ENCODE peak calls at places on chromosomes 13 and 19, in five cellular contexts. U, Z, W, S and Y are unnamed samples. For H3K4me1 and H3K36me3, the result is how much of the 10 kb centered on the place peaks cover.

GRCh38 chr13:30308548-30308947 is 1.2 kb upstream of the KATNAL1 start:
- DNase-seq in Z (no peak), W (no peak), S (peak), U (no peak), Y (peak)

GRCh38 chr19:8367327-8368001 is 3.5 kb downstream of the ANGPTL4 start:
- DNase-seq in U (peak), W (peak), S (peak), Z (no peak), Y (peak)

GRCh38 chr19:10074153-10074552 is 12.0 kb upstream of the SHFL start:
- DNase-seq in W (no peak), Z (no peak), U (peak), S (peak), Y (peak)

GRCh38 chr19:2723345-2723715 is 2.2 kb upstream of the DIRAS1 start:
- DNase-seq in U (no peak), S (no peak), Z (no peak), W (no peak), Y (no peak)

GRCh38 chr13:91347996-91348905 is 764 bp downstream of the MIR17HG start:
- DNase-seq in W (no peak), U (peak), Z (no peak), S (no peak), Y (peak)

GRCh38 chr13:38570706-38571105 is 116.2 kb upstream of the FREM2 start:
- DNase-seq in W (no peak), S (no peak), U (no peak), Z (no peak), Y (no peak)

GRCh38 chr13:23467932-23468278 is 34.4 kb upstream of the SACS start:
- DNase-seq in U (no peak), Z (no peak), W (no peak), S (no peak), Y (no peak)

GRCh38 chr19:58328999-58329398 is 2.2 kb downstream of the ZSCAN22 start:
- DNase-seq in Z (no peak), W (peak), U (no peak), S (no peak), Y (no peak)

GRCh38 chr13:57438072-57438471 is 193.5 kb upstream of the PCDH17 start:
- DNase-seq in Z (no peak), W (no peak), U (no peak), S (no peak), Y (no peak)

GRCh38 chr13:41603917-41604316 is 146.6 kb downstream of the RGCC start:
- DNase-seq in U (peak), Z (no peak), S (peak), W (no peak), Y (peak)

GRCh38 chr19:29479941-29480340 is 45.9 kb upstream of the VSTM2B start:
- DNase-seq in S (no peak), Z (no peak), W (peak), U (no peak), Y (no peak)

GRCh38 chr13:40485611-40486517 is 180.6 kb downstream of the FOXO1 start:
- DNase-seq in U (no peak), S (no peak), W (no peak), Z (no peak), Y (no peak)

GRCh38 chr19:38801359-38802095 is 11.2 kb downstream of the LGALS4 start:
- DNase-seq in Z (no peak), U (no peak), S (no peak), W (no peak), Y (no peak)

GRCh38 chr13:73416093-73416492 is 357.3 kb downstream of the KLF5 start:
- DNase-seq in W (no peak), S (no peak), U (no peak), Z (no peak), Y (peak)

GRCh38 chr19:14114854-14115253 is 2.7 kb downstream of the PRKACA start:
- DNase-seq in S (no peak), Z (no peak), U (no peak), W (peak), Y (peak)

GRCh38 chr13:37868691-37869505 is 674 bp downstream of the TRPC4 start:
- DNase-seq in Z (no peak), U (peak), S (peak), W (peak), Y (peak)

GRCh38 chr13:35817642-35818576 is 313.3 kb downstream of the DCLK1 start:
- DNase-seq in S (no peak), U (no peak), Z (no peak), W (no peak), Y (no peak)

GRCh38 chr13:56561327-56561726 is 579.4 kb upstream of the PRR20A start:
- DNase-seq in S (no peak), Z (no peak), W (no peak), U (peak), Y (no peak)

GRCh38 chr19:3788991-3789778 is 3.0 kb upstream of the MATK start:
- DNase-seq in Z (no peak), W (peak), U (no peak), S (no peak), Y (no peak)

GRCh38 chr13:30744056-30744684 is 8.8 kb downstream of the ALOX5AP start:
- DNase-seq in S (peak), Z (peak), U (peak), W (no peak), Y (peak)

GRCh38 chr19:472005-472858 is 11.4 kb upstream of the SHC2 start:
- DNase-seq in Z (no peak), U (no peak), S (no peak), W (no peak), Y (no peak)

GRCh38 chr19:35738887-35739229 is 3.4 kb downstream of the IGFLR1 start:
- DNase-seq in S (no peak), W (no peak), U (no peak), Z (no peak), Y (no peak)

GRCh38 chr19:35740423-35741215 is 1.6 kb downstream of the IGFLR1 start:
- DNase-seq in S (peak), Z (peak), U (peak), W (peak), Y (peak)

GRCh38 chr19:35740108-35740422 is 2.2 kb downstream of the IGFLR1 start:
- DNase-seq in S (no peak), U (no peak), W (no peak), Z (no peak), Y (no peak)

GRCh38 chr19:35738021-35738886 is 4.0 kb downstream of the IGFLR1 start:
- DNase-seq in W (no peak), S (no peak), U (no peak), Z (no peak), Y (no peak)

DNA sequence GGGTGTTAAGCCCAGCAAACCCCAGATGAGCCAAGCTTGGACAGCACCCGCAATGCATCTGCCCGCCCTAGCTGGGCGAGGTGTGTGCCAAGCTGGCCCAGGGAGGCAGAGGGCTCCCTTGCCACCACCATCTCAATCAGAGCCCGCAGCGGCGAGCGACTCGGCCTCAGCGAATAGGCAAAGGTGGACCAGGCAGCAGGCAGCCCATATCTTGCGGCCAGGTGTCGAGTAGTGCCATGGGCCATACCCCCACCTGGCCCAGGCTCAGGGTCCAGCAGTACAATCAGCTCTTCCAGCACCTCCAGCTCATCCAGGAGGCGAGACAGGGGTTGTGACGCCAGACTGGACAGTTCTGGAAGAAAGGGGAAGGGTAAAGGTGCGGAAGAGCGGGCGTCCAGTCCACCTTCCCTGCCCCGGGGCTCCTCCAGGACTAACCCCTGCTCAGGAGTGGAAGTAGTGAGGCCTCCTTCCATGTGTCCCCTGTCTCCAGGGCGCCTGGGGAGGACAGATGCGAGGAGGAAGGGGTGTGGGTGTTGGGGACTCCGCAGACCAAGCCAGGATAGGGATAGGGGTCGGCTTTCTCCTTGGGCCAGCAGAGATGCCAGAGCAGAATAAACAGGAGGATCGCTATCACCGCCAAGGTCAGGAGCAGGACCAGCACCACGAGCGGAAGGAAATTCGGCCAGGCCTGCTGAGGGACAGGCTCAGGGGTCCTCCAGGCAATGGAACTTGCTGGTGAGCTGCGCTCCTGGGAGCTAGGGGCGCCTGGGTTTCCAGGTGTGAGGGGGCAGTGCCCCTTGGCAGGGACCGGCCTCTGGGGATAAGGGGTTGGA is 2.8 kb downstream of the IGFLR1 start:
- DNase-seq in Z (no peak), W (peak), U (no peak), S (no peak), Y (no peak)
- H3K4me1 ChIP-seq in Z (under half), W (under half), U (under half), S (under half), Y (under half)

DNA sequence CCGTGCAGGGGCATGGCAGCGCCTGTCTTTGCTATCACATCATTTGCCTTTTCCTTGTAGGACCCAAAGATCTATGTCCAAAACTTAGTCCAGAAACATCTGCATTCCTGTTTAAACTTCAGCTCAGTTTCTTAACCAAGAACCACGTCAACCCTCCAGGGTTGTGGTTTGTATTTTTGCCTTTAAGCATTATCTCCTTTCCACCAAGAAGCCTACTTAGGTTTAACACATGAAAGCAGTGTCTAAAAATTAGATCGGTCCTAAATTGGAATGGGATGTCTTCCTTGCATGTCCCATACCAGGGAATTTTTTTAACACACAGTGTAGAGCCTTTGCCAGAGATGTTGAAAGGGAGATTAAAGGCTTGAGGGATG is 38.8 kb downstream of the DHRS12 start:
- DNase-seq in W (no peak), U (no peak), S (peak), Z (no peak), Y (peak)
- H3K9ac ChIP-seq in W (no peak), U (no peak), S (no peak), Z (peak), Y (peak)

GRCh38 chr19:41902594-41902993 is 19.6 kb downstream of the ARHGEF1 start:
- DNase-seq in W (no peak), U (no peak), S (no peak), Z (no peak), Y (no peak)
- H3K36me3 ChIP-seq in W (under half), U (under half), S (under half), Z (under half), Y (half or more)

DNA sequence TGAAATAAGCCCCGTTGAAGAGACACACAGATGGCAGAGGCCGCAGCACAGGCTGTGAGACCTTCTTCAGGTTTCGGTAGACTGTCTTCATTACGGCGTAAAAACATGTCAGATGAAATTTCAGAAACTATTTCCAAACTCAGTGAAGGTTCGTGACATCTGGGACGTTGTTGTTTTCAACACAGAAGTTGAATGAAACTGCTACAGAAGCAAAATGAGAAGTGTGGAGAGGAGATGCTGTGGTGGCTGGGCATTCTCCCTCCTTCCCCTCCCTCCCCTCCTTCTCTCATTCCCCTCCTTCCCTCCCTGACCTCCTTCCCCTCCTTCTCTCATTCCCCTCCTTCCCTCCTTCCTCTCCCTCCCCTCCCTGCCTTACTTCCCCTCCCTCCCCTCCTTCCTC is 113.6 kb downstream of the ATP11A start:
- DNase-seq in U (no peak), W (no peak), S (no peak), Z (peak), Y (peak)
- H3K4me1 ChIP-seq in U (under half), W (under half), S (under half), Z (under half), Y (under half)

GRCh38 chr19:16571689-16572331 is 405 bp downstream of the SLC35E1 start:
- DNase-seq in S (peak), U (peak), Z (no peak), W (peak), Y (peak)
- H3K9ac ChIP-seq in S (peak), U (peak), Z (peak), W (peak), Y (peak)

GRCh38 chr19:54162884-54163283 is 3.4 kb upstream of the LENG1 start:
- DNase-seq in W (no peak), Z (no peak), U (no peak), S (no peak), Y (no peak)
- H3K36me3 ChIP-seq in W (under half), Z (under half), U (under half), S (under half), Y (under half)

GRCh38 chr19:5801796-5802616 is 2.9 kb upstream of the NRTN start:
- DNase-seq in W (peak), Z (no peak), U (no peak), S (peak), Y (peak)

GRCh38 chr19:5803441-5803751 is 1.5 kb upstream of the NRTN start:
- DNase-seq in Z (no peak), W (no peak), S (no peak), U (no peak), Y (no peak)

GRCh38 chr19:5799247-5800241 is 5.3 kb upstream of the NRTN start:
- DNase-seq in U (peak), W (no peak), S (no peak), Z (no peak), Y (no peak)

GRCh38 chr19:5798244-5798643 is 6.6 kb upstream of the NRTN start:
- DNase-seq in S (no peak), Z (no peak), U (no peak), W (no peak), Y (no peak)

DNA sequence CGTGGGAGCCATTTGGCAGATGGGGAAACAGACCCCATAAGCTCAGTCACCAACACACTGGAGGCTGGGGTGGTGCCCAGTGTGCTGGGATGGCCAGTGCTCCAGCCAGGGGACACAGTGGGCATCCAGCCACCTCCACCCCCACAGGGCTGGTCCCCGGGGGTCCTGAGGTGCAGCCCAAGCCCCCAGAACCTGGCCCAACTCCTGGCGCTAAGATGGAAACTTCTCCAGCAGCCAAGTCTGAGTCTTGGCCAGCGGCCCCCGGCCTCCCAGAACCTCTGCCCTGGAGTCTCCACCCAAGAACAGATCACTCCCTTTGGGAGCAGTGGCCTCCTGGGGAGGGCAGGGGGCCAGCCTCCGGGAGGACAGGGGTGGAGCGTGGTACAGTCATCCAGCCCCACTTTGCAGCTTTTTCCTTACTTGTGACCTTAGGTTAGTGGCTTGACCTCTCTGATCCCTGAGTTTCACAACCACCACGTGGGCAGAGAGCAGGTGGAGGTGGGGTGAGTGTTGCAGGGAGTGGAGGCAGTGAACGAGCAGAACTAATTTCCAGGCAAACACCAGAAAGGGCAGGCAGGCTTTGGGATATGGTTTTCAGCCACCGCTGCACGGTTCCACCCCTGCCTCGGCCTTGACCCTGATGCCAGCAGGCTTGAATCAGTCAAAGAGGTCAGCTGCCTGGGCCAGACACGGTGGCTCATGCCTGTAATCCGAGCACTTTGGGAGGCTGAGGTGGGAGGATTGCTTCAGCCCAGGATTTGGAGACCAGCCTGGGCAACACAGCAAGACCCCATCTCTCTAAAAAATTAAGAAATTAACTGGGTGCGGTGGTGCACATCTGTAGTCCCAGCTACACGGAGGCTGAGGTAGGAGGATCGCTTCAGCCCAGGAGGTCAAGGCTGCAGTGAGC is 4.3 kb upstream of the NRTN start:
- DNase-seq in Z (no peak), U (no peak), W (no peak), S (no peak), Y (no peak)
- H3K4me1 ChIP-seq in Z (under half), U (under half), W (under half), S (under half), Y (under half)

GRCh38 chr19:44799627-44800257 is 9.2 kb upstream of the BCAM start:
- DNase-seq in Z (no peak), U (no peak), S (no peak), W (no peak), Y (no peak)
- H3K9ac ChIP-seq in Z (no peak), U (no peak), S (no peak), W (no peak), Y (no peak)

GRCh38 chr13:45350152-45350551 is 9.2 kb upstream of the TPT1 start:
- DNase-seq in U (no peak), W (no peak), S (no peak), Z (no peak), Y (no peak)
- H3K36me3 ChIP-seq in U (under half), W (under half), S (under half), Z (under half), Y (under half)

GRCh38 chr13:84864341-84864740 is 934.9 kb downstream of the SLITRK6 start:
- DNase-seq in U (no peak), Z (no peak), W (no peak), S (no peak), Y (no peak)
- H3K4me1 ChIP-seq in U (under half), Z (under half), W (under half), S (under half), Y (under half)